ENCODE peak calls at places on chromosome 15, in eight cellular contexts. J, Z, K, P, B, I, O and T are unnamed samples.

GRCh38 chr15:96896766-96897165 is 566.3 kb downstream of the NR2F2 start:
- DNase-seq in J (no peak), P (no peak), O (no peak), Z (no peak), B (no peak), I (no peak), K (no peak), T (no peak)

GRCh38 chr15:36428102-36428845 is 151.2 kb upstream of the CDIN1 start:
- DNase-seq in O (no peak), P (peak), I (no peak), B (peak), K (peak), Z (no peak), J (peak), T (peak)

GRCh38 chr15:100183921-100184480 is 157.8 kb downstream of the ADAMTS17 start:
- DNase-seq in O (no peak), I (no peak), B (no peak), P (no peak), J (no peak), Z (no peak), K (no peak), T (no peak)

GRCh38 chr15:51801391-51801835 is 28.0 kb upstream of the TMOD3 start:
- DNase-seq in K (peak), P (peak), O (no peak), Z (no peak), B (peak), J (peak), I (no peak), T (peak)

GRCh38 chr15:90362936-90363212 is 10.8 kb downstream of the ZNF774 start:
- DNase-seq in J (no peak), O (no peak), B (peak), K (no peak), Z (no peak), I (no peak), P (no peak), T (no peak)

GRCh38 chr15:77840962-77841361 is 208.2 kb upstream of the LINGO1 start:
- DNase-seq in I (no peak), O (no peak), J (peak), B (no peak), P (no peak), K (no peak), Z (no peak), T (no peak)

GRCh38 chr15:64096486-64097431 is 977 bp downstream of the SNX1 start:
- DNase-seq in B (peak), K (no peak), Z (peak), I (no peak), O (no peak), P (no peak), J (peak), T (peak)

GRCh38 chr15:49923671-49924070 is 195.4 kb downstream of the ATP8B4 start:
- DNase-seq in B (no peak), Z (no peak), O (no peak), K (no peak), I (no peak), J (no peak), P (no peak), T (no peak)

GRCh38 chr15:70061086-70061370 is 36.7 kb downstream of the TLE3 start:
- DNase-seq in K (no peak), B (no peak), P (no peak), O (no peak), Z (no peak), I (no peak), J (no peak), T (no peak)

GRCh38 chr15:29800441-29801366 is 21.6 kb downstream of the TJP1 start:
- DNase-seq in Z (no peak), P (no peak), O (no peak), B (peak), J (no peak), I (no peak), K (no peak), T (no peak)

GRCh38 chr15:60052796-60053195 is 48.7 kb downstream of the FOXB1 start:
- DNase-seq in P (no peak), I (no peak), O (no peak), Z (no peak), K (no peak), B (no peak), J (no peak), T (no peak)

GRCh38 chr15:52078876-52079700 is 33.5 kb downstream of the BCL2L10 start:
- DNase-seq in P (peak), B (peak), J (peak), I (peak), K (no peak), O (peak), Z (peak), T (peak)

GRCh38 chr15:89187911-89188514 is 33.4 kb downstream of the RLBP1 start:
- DNase-seq in B (no peak), O (no peak), J (no peak), Z (no peak), I (no peak), P (no peak), K (no peak), T (no peak)

GRCh38 chr15:74790080-74790916 is 8.4 kb downstream of the CSK start:
- DNase-seq in K (peak), Z (peak), P (no peak), J (no peak), B (no peak), I (peak), O (no peak), T (peak)

GRCh38 chr15:55108858-55109518 is 87.8 kb downstream of the RSL24D1 start:
- DNase-seq in K (peak), Z (peak), P (peak), J (peak), O (peak), B (peak), I (peak), T (peak)

GRCh38 chr15:57506422-57506821 is 85.3 kb upstream of the MYZAP start:
- DNase-seq in J (no peak), Z (no peak), O (no peak), B (no peak), I (no peak), K (no peak), P (no peak), T (no peak)

GRCh38 chr15:65208656-65209055 is 2.6 kb downstream of the CILP start:
- DNase-seq in I (no peak), J (no peak), K (no peak), P (no peak), B (no peak), O (no peak), Z (no peak), T (no peak)

GRCh38 chr15:45689616-45690015 is 54.8 kb downstream of the SQOR start:
- DNase-seq in I (no peak), K (no peak), P (no peak), B (no peak), J (no peak), O (no peak), Z (no peak), T (no peak)

DNA sequence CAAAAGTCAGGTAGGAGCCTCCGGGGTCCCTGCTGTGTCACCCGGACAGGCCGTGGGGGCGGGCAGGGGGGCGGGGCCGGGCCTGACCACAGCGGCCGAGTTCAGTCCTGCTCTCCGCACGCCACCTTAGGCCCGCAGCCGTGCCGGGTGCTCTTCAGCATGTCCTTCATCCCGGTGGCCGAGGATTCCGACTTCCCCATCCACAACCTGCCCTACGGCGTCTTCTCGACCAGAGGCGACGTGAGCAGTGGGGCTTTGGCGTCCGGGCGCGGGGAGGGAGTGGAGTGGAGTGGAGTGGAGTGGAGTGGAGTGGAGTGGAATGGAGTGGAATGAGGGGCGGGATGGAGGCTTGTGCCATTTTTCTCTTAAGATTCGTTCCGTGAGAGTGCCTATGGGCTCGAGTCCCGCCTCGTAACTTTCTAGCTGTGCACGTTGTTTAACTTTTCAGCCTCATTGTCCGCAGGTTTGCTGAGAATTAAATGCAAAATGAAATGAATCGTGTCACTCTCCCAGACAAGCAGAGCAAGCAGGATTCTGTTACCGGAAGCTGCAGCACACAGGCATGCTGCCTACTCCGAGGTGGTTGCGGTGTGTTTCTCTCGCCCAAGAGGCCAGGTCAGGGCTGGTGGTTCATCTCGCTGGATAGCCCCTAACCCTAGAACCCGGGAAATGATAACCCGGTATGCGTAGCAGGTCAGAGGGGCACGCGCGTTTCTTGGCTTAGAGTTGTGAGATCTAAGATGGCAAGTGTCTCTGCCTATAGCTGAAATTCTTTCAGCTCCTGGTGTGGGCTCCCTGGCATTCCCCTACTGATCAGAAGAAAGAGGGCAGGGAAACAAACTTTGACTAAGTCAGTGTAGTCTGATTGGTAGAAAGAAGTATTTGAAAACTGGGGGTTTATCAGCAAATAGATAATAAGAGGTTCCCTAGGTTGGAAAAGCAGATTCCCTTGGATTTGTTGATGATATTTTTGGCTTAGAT is at the start of gene FAH:
- DNase-seq in P (peak), I (peak), Z (peak), K (peak), J (no peak), B (peak), O (no peak), T (peak)
- TF ChIP-seq POLR2A in P (peak), I (peak), Z (peak), K (peak), J (peak), B (no peak), O (peak), T (peak)

DNA sequence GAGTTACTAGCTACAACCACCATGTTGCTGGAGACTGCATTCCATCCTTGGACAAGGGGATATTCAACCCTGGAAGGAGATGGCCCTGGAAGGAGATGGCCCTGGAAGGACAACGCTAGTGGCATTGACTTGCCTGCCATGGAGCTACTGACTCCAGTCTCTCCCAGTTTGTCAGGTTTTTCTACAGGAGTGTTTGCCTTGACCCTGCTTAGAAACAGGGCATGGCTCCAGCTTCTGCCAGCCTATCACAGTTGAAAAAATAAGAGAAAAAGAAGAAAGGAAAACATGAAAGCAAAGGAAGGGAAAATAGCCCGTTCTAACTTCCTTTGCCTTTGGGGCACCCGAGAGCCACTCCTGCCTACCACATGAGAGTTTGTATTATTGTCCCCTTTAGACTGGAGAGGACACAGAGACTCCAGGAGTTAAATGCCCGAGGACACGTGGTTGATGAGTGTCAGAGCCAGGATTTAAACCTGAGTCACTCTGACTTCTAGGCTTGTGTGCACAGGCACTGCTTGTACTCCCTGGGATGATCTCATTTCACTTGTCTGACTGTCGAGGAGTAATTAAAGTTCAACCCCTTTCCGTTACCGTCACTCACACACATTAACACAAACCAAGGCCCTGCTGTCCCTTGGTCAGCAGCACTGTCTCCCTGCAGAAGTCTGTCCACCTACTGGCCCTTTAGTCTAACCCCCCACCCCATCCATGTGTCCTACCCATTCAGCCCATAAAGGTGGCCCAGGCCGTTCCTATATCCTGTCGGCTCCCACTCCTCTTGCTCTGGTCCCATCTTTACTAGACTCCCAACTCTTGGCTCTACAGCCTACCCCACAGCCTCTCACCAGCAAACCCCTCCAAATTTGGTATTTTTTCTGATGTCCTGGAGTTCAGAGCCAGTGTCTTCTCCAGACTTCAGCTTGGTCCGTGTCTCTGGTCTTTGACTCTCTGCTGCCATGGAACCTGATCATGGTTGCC is 46.1 kb downstream of the C2CD4A start:
- DNase-seq in K (peak), Z (no peak), O (no peak), P (peak), B (peak), J (peak), I (peak), T (no peak)
- TF ChIP-seq POLR2A in K (no peak), Z (no peak), O (no peak), P (no peak), B (no peak), J (no peak), I (no peak), T (no peak)

GRCh38 chr15:41521614-41522013 is 8.0 kb upstream of the LTK start:
- DNase-seq in I (no peak), K (no peak), P (no peak), Z (no peak), J (no peak), O (no peak), B (no peak), T (no peak)
- TF ChIP-seq POLR2A in I (no peak), K (no peak), P (no peak), Z (no peak), J (no peak), O (no peak), B (no peak), T (no peak)

GRCh38 chr15:58862326-58862725 is 71.2 kb downstream of the SLTM start:
- DNase-seq in P (no peak), K (no peak), J (no peak), B (no peak), I (no peak), O (no peak), Z (no peak), T (no peak)

GRCh38 chr15:58864602-58865419 is 68.7 kb downstream of the SLTM start:
- DNase-seq in Z (peak), J (no peak), K (no peak), P (peak), B (no peak), I (no peak), O (peak), T (peak)

GRCh38 chr15:58870451-58870850 is 63.0 kb downstream of the SLTM start:
- DNase-seq in P (no peak), Z (no peak), J (no peak), I (no peak), O (no peak), K (no peak), B (no peak), T (no peak)

GRCh38 chr15:58867926-58868325 is 65.6 kb downstream of the SLTM start:
- DNase-seq in P (no peak), K (no peak), B (no peak), O (no peak), I (no peak), Z (no peak), J (no peak), T (no peak)

GRCh38 chr15:58865420-58865880 is 68.0 kb downstream of the SLTM start:
- DNase-seq in I (no peak), B (no peak), O (peak), K (no peak), J (no peak), P (peak), Z (peak), T (no peak)
- TF ChIP-seq POLR2A in I (no peak), B (no peak), O (no peak), K (no peak), J (no peak), P (peak), Z (no peak), T (no peak)

GRCh38 chr15:67361100-67361499 is 106.5 kb downstream of the IQCH start:
- DNase-seq in O (no peak), J (no peak), I (no peak), B (no peak), Z (no peak), K (no peak), P (no peak), T (no peak)

GRCh38 chr15:67359431-67360082 is 105.0 kb downstream of the IQCH start:
- DNase-seq in P (peak), Z (no peak), J (no peak), B (no peak), O (no peak), I (no peak), K (no peak), T (no peak)

GRCh38 chr15:67358812-67359211 is 104.2 kb downstream of the IQCH start:
- DNase-seq in Z (no peak), I (no peak), P (peak), K (no peak), J (no peak), O (no peak), B (no peak), T (no peak)
- TF ChIP-seq POLR2A in Z (no peak), I (no peak), P (no peak), K (no peak), J (no peak), O (no peak), B (no peak), T (no peak)